ENCODE peak calls at places on chromosome 1, in ten cellular contexts. C is CD4-positive, alpha-beta T cell; Y is progenitor cell of endocrine pancreas; Q is foreskin fibroblast; E is uterus; L is keratinocyte; D is brain microvascular endothelial cell; B is HCT116; X is left ventricle myocardium inferior; P is ovary. Z is an unnamed sample.
A peak's percentile ranks its signal among the peaks of the same experiment; 100 is the strongest.

GRCh38 chr1:29057700-29058099 is 66.0 kb downstream of the TMEM200B start:
- DNase-seq in C (no peak), Y (no peak), Q (peak; percentile 6), E (no peak), L (no peak), D (no peak), B (no peak), X (no peak), P (no peak), Z (no peak)

GRCh38 chr1:15430787-15431570 is 7.3 kb upstream of the CTRC start:
- DNase-seq in C (peak; percentile 80), Y (peak; percentile 80), Q (peak; percentile 76), E (peak; percentile 71), L (no peak), D (peak; percentile 58), B (no peak), X (peak; percentile 73), P (peak; percentile 80), Z (peak; percentile 93)

GRCh38 chr1:16447641-16448040 is 7.1 kb downstream of the NECAP2 start:
- DNase-seq in C (no peak), Y (no peak), Q (no peak), E (no peak), L (no peak), D (no peak), B (no peak), X (no peak), P (no peak), Z (no peak)

GRCh38 chr1:27529638-27530018 is 39.7 kb upstream of the WASF2 start:
- DNase-seq in C (no peak), Y (no peak), Q (no peak), E (no peak), L (no peak), D (no peak), B (no peak), X (no peak), P (no peak), Z (no peak)

GRCh38 chr1:185961664-185962063 is 227.5 kb downstream of the HMCN1 start:
- DNase-seq in C (no peak), Y (no peak), Q (peak; percentile 60), E (no peak), L (no peak), D (no peak), B (no peak), X (no peak), P (no peak), Z (no peak)

GRCh38 chr1:72606216-72606615 is 323.9 kb upstream of the NEGR1 start:
- DNase-seq in C (no peak), Y (no peak), Q (no peak), E (no peak), L (no peak), D (no peak), B (no peak), X (no peak), P (no peak), Z (no peak)

GRCh38 chr1:203675596-203676347 is 49.1 kb downstream of the ATP2B4 start:
- DNase-seq in C (no peak), Y (no peak), Q (no peak), E (no peak), L (no peak), D (no peak), B (no peak), X (no peak), P (no peak), Z (no peak)

GRCh38 chr1:178659789-178660208 is 65.2 kb upstream of the RALGPS2 start:
- DNase-seq in C (no peak), Y (no peak), Q (no peak), E (no peak), L (no peak), D (no peak), B (no peak), X (no peak), P (no peak), Z (no peak)

GRCh38 chr1:44826375-44827196 is 16.5 kb downstream of the PTCH2 start:
- DNase-seq in C (no peak), Y (no peak), Q (peak; percentile 36), E (peak; percentile 77), L (no peak), D (no peak), B (no peak), X (peak; percentile 75), P (peak; percentile 49), Z (no peak)

GRCh38 chr1:203772836-203773235 is 7.9 kb downstream of the LAX1 start:
- DNase-seq in C (no peak), Y (no peak), Q (no peak), E (no peak), L (no peak), D (no peak), B (no peak), X (no peak), P (no peak), Z (no peak)

GRCh38 chr1:243438815-243439214 is 183.0 kb downstream of the SDCCAG8 start:
- DNase-seq in C (no peak), Y (no peak), Q (no peak), E (no peak), L (no peak), D (no peak), B (no peak), X (no peak), P (no peak), Z (no peak)

DNA sequence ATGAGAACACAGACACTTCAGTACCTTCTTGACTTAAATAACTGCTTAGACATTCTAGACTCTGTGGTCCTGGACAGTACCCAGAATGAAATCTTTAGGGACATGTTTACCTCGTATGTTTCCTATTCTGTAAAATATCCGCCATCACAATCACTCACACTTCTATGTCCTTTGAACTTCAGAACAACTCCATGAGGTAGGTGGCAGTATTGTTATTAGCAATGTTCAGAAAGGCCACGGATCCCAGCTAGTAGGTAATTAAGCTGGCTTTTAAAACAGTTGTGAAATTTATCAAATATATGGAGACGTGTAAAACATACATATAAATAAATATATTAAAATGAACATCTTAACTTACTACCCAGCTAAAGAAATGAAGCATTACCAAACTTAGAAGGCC is 83.4 kb downstream of the CACHD1 start:
- DNase-seq in C (no peak), Y (no peak), Q (no peak), E (no peak), L (no peak), D (no peak), B (no peak), X (no peak), P (no peak), Z (no peak)
- TF ChIP-seq CTCF in C (peak; percentile 24), Y (no peak), Q (no peak), E (no peak), L (no peak), D (no peak), B (no peak), X (peak; percentile 41), P (no peak), Z (no peak)

DNA sequence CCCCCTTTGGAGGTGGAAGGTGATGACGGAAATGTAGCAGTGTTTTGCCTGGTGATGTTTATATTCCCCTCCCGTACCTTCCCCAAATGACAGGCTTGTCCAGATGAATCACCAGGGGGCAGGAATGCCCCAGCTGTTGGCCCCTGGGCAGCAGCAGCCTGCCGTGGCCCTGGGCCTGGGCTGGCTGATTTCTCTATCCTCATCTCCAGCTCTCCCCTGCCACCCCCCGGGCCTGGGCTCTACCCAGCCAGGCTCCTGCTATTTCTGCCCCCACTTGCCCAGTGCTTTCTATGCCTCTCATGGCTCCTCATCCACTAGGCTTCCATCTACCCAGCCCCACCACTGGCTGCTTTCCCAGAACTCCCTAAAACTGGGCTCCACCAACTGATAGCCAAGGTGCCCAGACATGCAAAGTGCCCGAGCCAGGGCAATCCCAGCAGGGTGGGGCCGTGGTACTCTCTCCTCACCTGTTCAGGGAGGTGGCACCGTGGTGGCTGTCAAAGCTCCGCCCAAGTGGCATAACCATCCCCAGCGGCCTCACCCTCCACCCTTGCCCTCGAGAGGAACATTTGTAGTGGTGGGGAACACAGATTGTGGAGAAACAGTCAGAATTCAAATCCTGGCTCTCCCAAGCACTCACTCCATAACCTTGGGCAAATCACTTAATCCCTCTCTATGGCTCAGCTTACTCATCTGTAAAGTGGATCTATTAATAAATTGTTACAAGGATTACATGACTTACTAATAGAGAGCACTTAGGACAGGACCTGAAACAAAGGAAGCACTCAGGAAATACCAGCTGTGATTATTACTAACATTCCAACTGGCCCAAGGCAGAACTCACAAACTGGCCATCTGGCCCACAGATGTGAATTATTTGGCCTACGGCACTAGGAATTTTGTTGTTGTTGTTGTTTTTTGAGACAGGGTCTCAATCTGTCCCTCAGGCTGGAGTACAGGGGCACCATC is 12.8 kb upstream of the ECE1 start:
- DNase-seq in C (no peak), Y (no peak), Q (peak; percentile 95), E (no peak), L (no peak), D (no peak), B (no peak), X (no peak), P (no peak), Z (no peak)
- TF ChIP-seq CTCF in C (no peak), Y (no peak), Q (no peak), E (no peak), L (no peak), D (peak; percentile 30), B (no peak), X (no peak), P (no peak), Z (no peak)

DNA sequence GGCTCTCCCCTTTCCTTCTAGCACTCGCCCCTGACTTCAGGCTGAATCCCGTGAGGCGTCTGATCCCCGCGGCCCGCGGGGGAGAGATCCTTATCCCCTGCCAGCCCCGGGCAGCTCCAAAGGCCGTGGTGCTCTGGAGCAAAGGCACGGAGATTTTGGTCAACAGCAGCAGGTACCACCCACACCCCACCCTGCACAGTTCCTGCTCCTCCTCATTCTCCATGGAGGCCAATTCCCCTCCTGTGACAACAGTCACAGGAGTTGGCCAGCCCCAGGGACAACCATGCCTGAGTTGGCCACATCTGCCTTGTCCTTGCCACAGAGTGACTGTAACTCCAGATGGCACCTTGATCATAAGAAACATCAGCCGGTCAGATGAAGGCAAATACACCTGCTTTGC is 20.0 kb downstream of the TMEM81 start:
- DNase-seq in C (no peak), Y (no peak), Q (no peak), E (no peak), L (no peak), D (no peak), B (no peak), X (no peak), P (no peak), Z (no peak)
- TF ChIP-seq CTCF in C (no peak), Y (no peak), Q (no peak), E (no peak), L (no peak), D (no peak), B (no peak), X (no peak), P (no peak), Z (no peak)

DNA sequence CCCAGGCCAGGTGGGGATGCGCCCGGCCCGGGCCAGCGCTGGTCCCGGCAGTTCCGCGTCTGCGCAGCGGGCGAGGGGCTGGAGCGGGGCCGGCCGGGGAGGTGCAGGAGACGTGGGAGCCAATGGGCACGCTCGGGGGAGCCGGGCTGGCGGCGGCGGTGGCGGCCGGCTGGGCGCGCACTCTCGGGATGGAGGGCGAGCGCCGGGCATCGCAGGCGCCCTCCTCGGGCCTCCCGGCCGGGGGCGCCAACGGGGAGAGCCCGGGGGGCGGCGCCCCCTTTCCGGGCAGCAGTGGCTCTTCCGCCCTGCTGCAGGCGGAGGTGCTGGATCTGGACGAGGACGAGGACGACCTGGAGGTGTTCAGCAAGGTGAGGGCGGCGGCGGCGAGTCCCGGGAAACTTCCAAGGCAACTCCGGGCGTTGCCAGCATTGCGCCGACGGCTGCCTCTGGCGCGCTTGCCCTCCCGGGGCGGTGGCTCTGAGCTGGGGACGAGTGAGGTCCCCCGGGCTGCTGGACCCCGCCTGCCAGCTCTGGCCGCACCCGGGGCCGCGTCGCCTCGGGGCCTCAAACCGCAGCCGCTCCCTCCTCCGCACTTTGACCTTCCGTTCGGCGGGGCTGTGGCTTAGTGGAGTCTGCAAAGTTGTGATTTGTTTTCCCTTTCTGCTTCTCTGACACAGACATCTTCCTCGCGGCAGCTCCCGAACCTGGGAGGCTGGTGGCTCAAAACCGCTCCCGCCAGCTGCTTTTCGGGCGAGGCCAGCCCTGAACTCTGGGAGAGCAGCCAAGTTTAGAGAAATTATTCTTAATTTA is at the start of gene SNX7:
- DNase-seq in C (no peak), Y (peak; percentile 85), Q (peak; percentile 93), E (peak; percentile 83), L (no peak), D (peak; percentile 50), B (peak; percentile 32), X (peak; percentile 87), P (peak; percentile 78), Z (peak; percentile 80)
- TF ChIP-seq CTCF in C (no peak), Y (peak; percentile 62), Q (no peak), E (peak; percentile 24), L (no peak), D (no peak), B (peak; percentile 15), X (peak; percentile 46), P (no peak), Z (peak; percentile 40)

Z was measured in neural crest cell.